ENCODE peak calls at places on chromosomes 2 and 18, in nine cellular contexts. One of them, this sample, is unnamed. For H3K9me3, the result is how much of the 10 kb centered on the place peaks cover.

GRCh38 chr18:48840491-48840877 is 110.3 kb downstream of the SMAD7 start:
- DNase-seq in A549: no peak
- DNase-seq in pancreas: no peak
- DNase-seq in heart right ventricle: no peak
- DNase-seq in adrenal gland: no peak
- DNase-seq in fibroblast of lung: no peak
- DNase-seq in transverse colon: no peak
- DNase-seq in left ventricle myocardium inferior: no peak
- DNase-seq in colonic mucosa: no peak
- DNase-seq in this sample: no peak

GRCh38 chr2:188892632-188893031 is 81.5 kb upstream of the COL3A1 start:
- DNase-seq in A549: no peak
- DNase-seq in pancreas: no peak
- DNase-seq in heart right ventricle: no peak
- DNase-seq in adrenal gland: no peak
- DNase-seq in fibroblast of lung: peak
- DNase-seq in transverse colon: no peak
- DNase-seq in left ventricle myocardium inferior: no peak
- DNase-seq in colonic mucosa: no peak
- DNase-seq in this sample: no peak

GRCh38 chr18:58682429-58683069 is 11.3 kb downstream of the MALT1 start:
- DNase-seq in A549: no peak
- DNase-seq in pancreas: no peak
- DNase-seq in heart right ventricle: peak
- DNase-seq in adrenal gland: peak
- DNase-seq in fibroblast of lung: peak
- DNase-seq in transverse colon: peak
- DNase-seq in left ventricle myocardium inferior: peak
- DNase-seq in colonic mucosa: peak
- DNase-seq in this sample: no peak

GRCh38 chr2:111046670-111047069 is 74.0 kb upstream of the BCL2L11 start:
- DNase-seq in A549: no peak
- DNase-seq in pancreas: no peak
- DNase-seq in heart right ventricle: no peak
- DNase-seq in adrenal gland: no peak
- DNase-seq in fibroblast of lung: no peak
- DNase-seq in transverse colon: no peak
- DNase-seq in left ventricle myocardium inferior: no peak
- DNase-seq in colonic mucosa: peak
- DNase-seq in this sample: no peak

GRCh38 chr2:213119061-213119809 is 32.2 kb downstream of the IKZF2 start:
- DNase-seq in A549: no peak
- DNase-seq in pancreas: no peak
- DNase-seq in heart right ventricle: no peak
- DNase-seq in adrenal gland: no peak
- DNase-seq in fibroblast of lung: peak
- DNase-seq in transverse colon: no peak
- DNase-seq in left ventricle myocardium inferior: no peak
- DNase-seq in colonic mucosa: no peak
- DNase-seq in this sample: no peak

GRCh38 chr2:147551331-147551730 is 293.5 kb upstream of the ACVR2A start:
- DNase-seq in A549: no peak
- DNase-seq in pancreas: no peak
- DNase-seq in heart right ventricle: no peak
- DNase-seq in adrenal gland: no peak
- DNase-seq in fibroblast of lung: peak
- DNase-seq in transverse colon: no peak
- DNase-seq in left ventricle myocardium inferior: no peak
- DNase-seq in colonic mucosa: no peak
- DNase-seq in this sample: no peak

GRCh38 chr18:9736942-9737813 is 29.1 kb downstream of the RAB31 start:
- DNase-seq in A549: no peak
- DNase-seq in pancreas: no peak
- DNase-seq in heart right ventricle: no peak
- DNase-seq in adrenal gland: no peak
- DNase-seq in fibroblast of lung: peak
- DNase-seq in transverse colon: peak
- DNase-seq in left ventricle myocardium inferior: no peak
- DNase-seq in colonic mucosa: no peak
- DNase-seq in this sample: no peak

GRCh38 chr2:207394812-207395534 is 134.8 kb upstream of the CREB1 start:
- DNase-seq in A549: peak
- DNase-seq in pancreas: no peak
- DNase-seq in heart right ventricle: peak
- DNase-seq in adrenal gland: peak
- DNase-seq in fibroblast of lung: peak
- DNase-seq in transverse colon: no peak
- DNase-seq in left ventricle myocardium inferior: no peak
- DNase-seq in colonic mucosa: no peak
- DNase-seq in this sample: no peak

GRCh38 chr2:74328573-74328972 is 14.6 kb downstream of the SLC4A5 start:
- DNase-seq in A549: no peak
- DNase-seq in pancreas: no peak
- DNase-seq in heart right ventricle: no peak
- DNase-seq in adrenal gland: no peak
- DNase-seq in fibroblast of lung: no peak
- DNase-seq in transverse colon: no peak
- DNase-seq in left ventricle myocardium inferior: no peak
- DNase-seq in colonic mucosa: no peak
- DNase-seq in this sample: no peak

GRCh38 chr2:74332550-74333174 is 10.6 kb downstream of the SLC4A5 start:
- DNase-seq in A549: no peak
- DNase-seq in pancreas: no peak
- DNase-seq in heart right ventricle: no peak
- DNase-seq in adrenal gland: no peak
- DNase-seq in fibroblast of lung: no peak
- DNase-seq in transverse colon: no peak
- DNase-seq in left ventricle myocardium inferior: no peak
- DNase-seq in colonic mucosa: no peak
- DNase-seq in this sample: no peak

GRCh38 chr2:74334931-74335333 is 8.3 kb downstream of the SLC4A5 start:
- DNase-seq in A549: peak
- DNase-seq in pancreas: peak
- DNase-seq in heart right ventricle: peak
- DNase-seq in adrenal gland: peak
- DNase-seq in fibroblast of lung: peak
- DNase-seq in transverse colon: peak
- DNase-seq in left ventricle myocardium inferior: peak
- DNase-seq in colonic mucosa: peak
- DNase-seq in this sample: peak

GRCh38 chr2:74333896-74334586 is 9.2 kb downstream of the SLC4A5 start:
- DNase-seq in A549: no peak
- DNase-seq in pancreas: no peak
- DNase-seq in heart right ventricle: no peak
- DNase-seq in adrenal gland: no peak
- DNase-seq in fibroblast of lung: no peak
- DNase-seq in transverse colon: no peak
- DNase-seq in left ventricle myocardium inferior: no peak
- DNase-seq in colonic mucosa: no peak
- DNase-seq in this sample: no peak

GRCh38 chr2:74333175-74333574 is 10.0 kb downstream of the SLC4A5 start:
- DNase-seq in A549: no peak
- DNase-seq in pancreas: no peak
- DNase-seq in heart right ventricle: peak
- DNase-seq in adrenal gland: peak
- DNase-seq in fibroblast of lung: peak
- DNase-seq in transverse colon: peak
- DNase-seq in left ventricle myocardium inferior: no peak
- DNase-seq in colonic mucosa: peak
- DNase-seq in this sample: no peak
- TF ChIP-seq CTCF in A549: peak
- TF ChIP-seq CTCF in pancreas: no peak
- TF ChIP-seq CTCF in heart right ventricle: peak
- TF ChIP-seq CTCF in adrenal gland: peak
- TF ChIP-seq CTCF in fibroblast of lung: peak
- TF ChIP-seq CTCF in transverse colon: no peak
- TF ChIP-seq CTCF in left ventricle myocardium inferior: peak
- TF ChIP-seq CTCF in colonic mucosa: no peak
- TF ChIP-seq CTCF in this sample: no peak

DNA sequence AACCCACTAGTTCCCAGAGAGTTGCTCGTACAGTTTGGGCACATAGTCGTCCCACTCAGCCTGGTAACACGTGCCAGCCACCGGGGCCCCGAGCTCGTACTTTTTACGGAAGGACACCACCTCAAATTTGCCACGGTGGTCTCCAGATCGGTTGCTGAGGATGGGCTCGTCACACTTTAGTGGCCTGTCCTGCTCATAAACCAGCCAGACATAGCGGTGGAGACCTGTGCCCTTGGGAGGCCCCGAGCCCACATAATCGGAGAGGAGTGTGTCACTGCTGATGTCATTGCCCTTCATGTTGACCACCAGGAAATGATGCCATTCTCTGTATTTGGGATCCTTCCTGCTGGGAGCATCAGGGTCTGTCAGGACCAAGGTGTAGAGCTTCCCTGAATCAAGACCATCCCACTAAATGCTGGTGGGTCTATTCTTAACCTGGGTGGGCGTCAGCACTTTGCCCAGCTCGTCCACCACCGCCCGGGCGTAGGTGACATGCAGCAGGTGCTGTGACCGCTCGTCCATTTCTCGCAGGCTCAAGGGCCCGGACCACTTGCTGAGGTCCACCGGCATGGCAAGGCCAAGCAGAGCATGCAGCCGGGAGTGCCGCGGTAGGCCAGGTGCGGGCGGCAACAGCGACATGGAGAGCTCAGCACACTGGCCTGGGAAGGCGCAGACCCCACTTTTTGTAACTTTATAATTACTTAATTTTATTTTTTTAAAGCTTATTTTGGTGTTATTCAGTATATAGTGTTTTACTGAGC is 12.9 kb downstream of the RETSAT start:
- DNase-seq in A549: no peak
- DNase-seq in pancreas: no peak
- DNase-seq in heart right ventricle: no peak
- DNase-seq in adrenal gland: no peak
- DNase-seq in fibroblast of lung: no peak
- DNase-seq in transverse colon: no peak
- DNase-seq in left ventricle myocardium inferior: no peak
- DNase-seq in colonic mucosa: no peak
- DNase-seq in this sample: no peak
- H3K27ac ChIP-seq in A549: no peak
- H3K27ac ChIP-seq in pancreas: no peak
- H3K27ac ChIP-seq in heart right ventricle: no peak
- H3K27ac ChIP-seq in adrenal gland: no peak
- H3K27ac ChIP-seq in fibroblast of lung: no peak
- H3K27ac ChIP-seq in transverse colon: no peak
- H3K27ac ChIP-seq in left ventricle myocardium inferior: no peak
- H3K27ac ChIP-seq in colonic mucosa: no peak
- H3K27ac ChIP-seq in this sample: no peak

GRCh38 chr2:129459200-129459876 is 520.1 kb upstream of the RAB6C start:
- DNase-seq in A549: no peak
- DNase-seq in pancreas: no peak
- DNase-seq in heart right ventricle: no peak
- DNase-seq in adrenal gland: no peak
- DNase-seq in fibroblast of lung: no peak
- DNase-seq in transverse colon: no peak
- DNase-seq in left ventricle myocardium inferior: no peak
- DNase-seq in colonic mucosa: no peak
- DNase-seq in this sample: no peak

GRCh38 chr2:129458451-129458850 is 521.0 kb upstream of the RAB6C start:
- DNase-seq in A549: no peak
- DNase-seq in pancreas: no peak
- DNase-seq in heart right ventricle: no peak
- DNase-seq in adrenal gland: no peak
- DNase-seq in fibroblast of lung: no peak
- DNase-seq in transverse colon: no peak
- DNase-seq in left ventricle myocardium inferior: no peak
- DNase-seq in colonic mucosa: no peak
- DNase-seq in this sample: no peak

GRCh38 chr2:129457277-129457818 is 522.1 kb upstream of the RAB6C start:
- DNase-seq in A549: no peak
- DNase-seq in pancreas: no peak
- DNase-seq in heart right ventricle: no peak
- DNase-seq in adrenal gland: no peak
- DNase-seq in fibroblast of lung: no peak
- DNase-seq in transverse colon: no peak
- DNase-seq in left ventricle myocardium inferior: no peak
- DNase-seq in colonic mucosa: no peak
- DNase-seq in this sample: no peak

GRCh38 chr2:129456681-129457080 is 522.8 kb upstream of the RAB6C start:
- DNase-seq in A549: no peak
- DNase-seq in pancreas: no peak
- DNase-seq in heart right ventricle: no peak
- DNase-seq in adrenal gland: no peak
- DNase-seq in fibroblast of lung: no peak
- DNase-seq in transverse colon: no peak
- DNase-seq in left ventricle myocardium inferior: no peak
- DNase-seq in colonic mucosa: no peak
- DNase-seq in this sample: no peak

DNA sequence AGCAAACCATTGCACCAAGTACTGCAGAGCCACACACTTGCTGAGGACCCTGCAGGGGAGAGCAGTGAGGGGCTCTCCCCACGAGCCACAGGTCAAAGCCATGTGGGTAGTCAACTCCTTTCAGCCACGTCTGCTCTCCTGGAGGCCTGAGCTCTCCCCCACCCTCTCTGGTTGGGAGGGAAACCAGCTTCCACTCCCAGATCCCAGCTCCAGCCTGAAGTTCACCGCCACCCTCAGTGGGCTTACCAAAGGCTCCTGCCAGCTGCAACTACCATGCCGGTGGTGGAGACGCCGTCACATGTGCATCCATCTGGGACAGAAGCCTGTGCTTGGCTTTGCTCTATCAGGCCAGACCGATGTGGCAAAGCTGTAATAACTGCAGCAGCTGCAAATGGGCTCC is 521.5 kb upstream of the RAB6C start:
- DNase-seq in A549: no peak
- DNase-seq in pancreas: no peak
- DNase-seq in heart right ventricle: no peak
- DNase-seq in adrenal gland: no peak
- DNase-seq in fibroblast of lung: no peak
- DNase-seq in transverse colon: no peak
- DNase-seq in left ventricle myocardium inferior: no peak
- DNase-seq in colonic mucosa: no peak
- DNase-seq in this sample: no peak
- H3K9me3 ChIP-seq in A549: under half
- H3K9me3 ChIP-seq in pancreas: under half
- H3K9me3 ChIP-seq in heart right ventricle: under half
- H3K9me3 ChIP-seq in adrenal gland: under half
- H3K9me3 ChIP-seq in fibroblast of lung: under half
- H3K9me3 ChIP-seq in transverse colon: under half
- H3K9me3 ChIP-seq in left ventricle myocardium inferior: under half
- H3K9me3 ChIP-seq in colonic mucosa: under half
- H3K9me3 ChIP-seq in this sample: under half

DNA sequence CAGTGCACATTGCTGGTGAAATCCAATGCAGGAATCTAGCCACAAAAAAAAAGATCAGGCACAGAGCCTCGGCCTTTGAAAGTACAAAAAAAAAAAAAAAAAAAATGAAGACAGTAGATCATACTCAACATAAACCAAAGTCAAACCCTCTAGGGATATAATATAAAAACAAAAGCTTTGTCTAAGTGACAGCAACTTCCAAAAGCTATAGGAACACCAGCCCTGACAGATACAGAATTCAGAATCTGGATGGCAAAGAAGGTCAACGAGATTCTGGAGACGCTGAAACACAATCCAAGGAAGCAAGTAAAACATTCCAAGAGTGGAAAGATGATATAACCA is 54.0 kb upstream of the SCN1A start:
- DNase-seq in A549: no peak
- DNase-seq in pancreas: no peak
- DNase-seq in heart right ventricle: no peak
- DNase-seq in adrenal gland: no peak
- DNase-seq in fibroblast of lung: no peak
- DNase-seq in transverse colon: no peak
- DNase-seq in left ventricle myocardium inferior: no peak
- DNase-seq in colonic mucosa: no peak
- DNase-seq in this sample: no peak
- TF ChIP-seq CTCF in A549: peak
- TF ChIP-seq CTCF in pancreas: no peak
- TF ChIP-seq CTCF in heart right ventricle: no peak
- TF ChIP-seq CTCF in adrenal gland: peak
- TF ChIP-seq CTCF in fibroblast of lung: no peak
- TF ChIP-seq CTCF in transverse colon: no peak
- TF ChIP-seq CTCF in left ventricle myocardium inferior: peak
- TF ChIP-seq CTCF in colonic mucosa: no peak
- TF ChIP-seq CTCF in this sample: peak

This sample was measured in CD4-positive, alpha-beta T cell.